ENCODE peak calls at places on chromosomes 2 and 18, in eight cellular contexts. D, Y, U, V, T, L, M and W are unnamed samples.

GRCh38 chr2:158890296-158890905 is 78.0 kb upstream of the TANC1 start:
- DNase-seq in L (no peak), Y (no peak), T (no peak), M (no peak), U (no peak), D (no peak), V (no peak), W (no peak)

GRCh38 chr2:235287369-235287722 is 206.5 kb upstream of the AGAP1 start:
- DNase-seq in T (no peak), V (no peak), D (no peak), M (no peak), Y (no peak), L (no peak), U (no peak), W (no peak)

GRCh38 chr2:172849519-172850217 is 114.0 kb downstream of the RAPGEF4 start:
- DNase-seq in L (no peak), V (no peak), M (no peak), U (no peak), Y (no peak), T (no peak), D (no peak), W (no peak)

GRCh38 chr2:155904720-155905119 is 427.8 kb downstream of the NR4A2 start:
- DNase-seq in L (no peak), Y (no peak), V (no peak), D (no peak), M (no peak), U (no peak), T (no peak), W (no peak)

GRCh38 chr2:28521663-28522062 is 25.8 kb downstream of the PLB1 start:
- DNase-seq in T (no peak), D (no peak), M (no peak), U (no peak), L (no peak), V (no peak), Y (no peak), W (no peak)

GRCh38 chr18:21997207-21998143 is 171.9 kb upstream of the GATA6 start:
- DNase-seq in T (peak), L (peak), D (peak), V (no peak), Y (no peak), U (peak), M (no peak), W (peak)

GRCh38 chr2:58515827-58516574 is 274.9 kb upstream of the FANCL start:
- DNase-seq in L (no peak), U (no peak), Y (no peak), V (no peak), T (no peak), D (no peak), M (no peak), W (no peak)

GRCh38 chr2:67570626-67571025 is 173.5 kb downstream of the ETAA1 start:
- DNase-seq in D (no peak), L (no peak), U (no peak), T (no peak), V (no peak), Y (no peak), M (no peak), W (no peak)

GRCh38 chr2:135913726-135914365 is 37.6 kb upstream of the MCM6 start:
- DNase-seq in T (peak), Y (no peak), D (peak), M (no peak), L (peak), U (no peak), V (peak), W (no peak)

GRCh38 chr18:11487390-11487789 is 122.0 kb upstream of the SLC35G4 start:
- DNase-seq in Y (no peak), M (no peak), L (no peak), U (no peak), T (no peak), V (no peak), D (no peak), W (no peak)

GRCh38 chr2:182542501-182543258 is 115.8 kb upstream of the PDE1A start:
- DNase-seq in D (no peak), U (no peak), Y (no peak), M (no peak), T (no peak), L (peak), V (no peak), W (no peak)

GRCh38 chr2:189648846-189649529 is 12.3 kb upstream of the ASNSD1 start:
- DNase-seq in Y (no peak), L (peak), T (no peak), M (no peak), U (no peak), V (no peak), D (no peak), W (no peak)

GRCh38 chr2:98794214-98794810 is 63.4 kb upstream of the MGAT4A start:
- DNase-seq in Y (no peak), M (no peak), D (no peak), U (no peak), V (no peak), T (no peak), L (no peak), W (no peak)

GRCh38 chr2:223488814-223489213 is 113.3 kb downstream of the SCG2 start:
- DNase-seq in L (peak), U (no peak), T (peak), Y (no peak), D (no peak), M (no peak), V (no peak), W (no peak)

GRCh38 chr18:47050468-47050867 is 15.0 kb upstream of the ELOA2 start:
- DNase-seq in M (no peak), D (peak), L (peak), T (peak), U (no peak), V (no peak), Y (no peak), W (no peak)